ENCODE peak calls at places on chromosomes 2 and 18, in four cellular contexts. W is stimulated activated CD8-positive, alpha-beta memory T cell treated with anti-CD3 and anti-CD28 coated beads, Interleukin-15, amount 100 ng/mL, for 24 hours; U is thoracic aorta; N is NCI-H1417 treated with DMSO at 0.1 percent for 48 hours. B is an unnamed sample.

GRCh38 chr18:55522011-55522410 is 66.0 kb downstream of the TCF4 start:
- DNase-seq in W (no peak), U (no peak), N (no peak), B (no peak)

GRCh38 chr18:45829896-45830295 is 4.4 kb downstream of the SIGLEC15 start:
- DNase-seq in W (no peak), U (no peak), N (no peak), B (no peak)

GRCh38 chr2:48414980-48415764 is 114.8 kb upstream of the STON1 start:
- DNase-seq in W (no peak), U (no peak), N (no peak), B (peak)

GRCh38 chr18:76256897-76257500 is 238.0 kb downstream of the ZNF516 start:
- DNase-seq in W (no peak), U (no peak), N (no peak), B (no peak)

GRCh38 chr2:229634574-229635185 is 79.7 kb downstream of the DNER start:
- DNase-seq in W (no peak), U (no peak), N (no peak), B (no peak)

GRCh38 chr2:133371286-133371685 is 197.0 kb downstream of the NCKAP5 start:
- DNase-seq in W (no peak), U (no peak), N (no peak), B (no peak)

GRCh38 chr2:68974946-68975665 is 670 bp downstream of the GKN1 start:
- DNase-seq in W (no peak), U (no peak), N (no peak), B (no peak)

GRCh38 chr2:129627437-129627836 is 352.0 kb upstream of the RAB6C start:
- DNase-seq in W (no peak), U (no peak), N (no peak), B (no peak)

GRCh38 chr2:105746177-105747080 is 1.7 kb downstream of the NCK2 start:
- DNase-seq in W (peak), U (peak), N (no peak), B (peak)

GRCh38 chr2:190879474-190880373 is 897 bp upstream of the GLS start:
- DNase-seq in W (no peak), U (peak), N (no peak), B (no peak)

GRCh38 chr18:43656547-43656946 is 379.3 kb upstream of the SYT4 start:
- DNase-seq in W (no peak), U (no peak), N (no peak), B (no peak)

GRCh38 chr18:76451475-76452331 is 43.3 kb downstream of the ZNF516 start:
- DNase-seq in W (no peak), U (no peak), N (no peak), B (no peak)

GRCh38 chr2:138447889-138448570 is 53.5 kb upstream of the SPOPL start:
- DNase-seq in W (no peak), U (no peak), N (no peak), B (no peak)

GRCh38 chr18:55351220-55351619 is 236.8 kb downstream of the TCF4 start:
- DNase-seq in W (no peak), U (no peak), N (no peak), B (no peak)

GRCh38 chr2:142980246-142981068 is 103.0 kb downstream of the KYNU start:
- DNase-seq in W (no peak), U (no peak), N (no peak), B (no peak)

GRCh38 chr2:205769494-205769848 is 87.2 kb downstream of the NRP2 start:
- DNase-seq in W (no peak), U (no peak), N (no peak), B (no peak)

GRCh38 chr2:100482741-100483140 is 12.5 kb downstream of the NMS start:
- DNase-seq in W (no peak), U (no peak), N (no peak), B (no peak)

GRCh38 chr18:39519741-39520140 is 1954.1 kb upstream of the CELF4 start:
- DNase-seq in W (no peak), U (no peak), N (no peak), B (no peak)

GRCh38 chr2:166494140-166494544 is at the start of gene SCN7A:
- DNase-seq in W (no peak), U (no peak), N (no peak), B (peak)